ENCODE peak calls at places on chromosomes 5 and 9, in nine cellular contexts. One of them, this sample, is unnamed. For H3K4me1, the result is how much of the 10 kb centered on the place peaks cover.

GRCh38 chr9:127170652-127171051 is 48.2 kb upstream of the ANGPTL2 start:
- DNase-seq in A549: no peak
- DNase-seq in adrenal gland: peak
- DNase-seq in mammary epithelial cell: no peak
- DNase-seq in ovary: peak
- DNase-seq in tibial artery: no peak
- DNase-seq in heart left ventricle: no peak
- DNase-seq in IMR-90: no peak
- DNase-seq in left ventricle myocardium inferior: no peak
- DNase-seq in this sample: no peak

GRCh38 chr5:16889203-16889971 is 46.7 kb downstream of the MYO10 start:
- DNase-seq in mammary epithelial cell: no peak
- DNase-seq in ovary: no peak
- DNase-seq in tibial artery: no peak
- DNase-seq in heart left ventricle: no peak
- DNase-seq in A549: no peak
- DNase-seq in adrenal gland: no peak
- DNase-seq in IMR-90: peak
- DNase-seq in left ventricle myocardium inferior: no peak
- DNase-seq in this sample: no peak

GRCh38 chr5:77679791-77680190 is 41.3 kb upstream of the OTP start:
- DNase-seq in heart left ventricle: no peak
- DNase-seq in adrenal gland: no peak
- DNase-seq in IMR-90: peak
- DNase-seq in tibial artery: no peak
- DNase-seq in A549: no peak
- DNase-seq in ovary: no peak
- DNase-seq in mammary epithelial cell: peak
- DNase-seq in left ventricle myocardium inferior: no peak
- DNase-seq in this sample: no peak

GRCh38 chr9:103804077-103804735 is 289.9 kb upstream of the SMC2 start:
- DNase-seq in IMR-90: no peak
- DNase-seq in tibial artery: no peak
- DNase-seq in adrenal gland: no peak
- DNase-seq in heart left ventricle: no peak
- DNase-seq in mammary epithelial cell: peak
- DNase-seq in left ventricle myocardium inferior: no peak
- DNase-seq in ovary: no peak
- DNase-seq in A549: peak
- DNase-seq in this sample: no peak

GRCh38 chr9:130689937-130690700 is 3.5 kb upstream of the EXOSC2 start:
- DNase-seq in left ventricle myocardium inferior: no peak
- DNase-seq in mammary epithelial cell: peak
- DNase-seq in tibial artery: peak
- DNase-seq in ovary: peak
- DNase-seq in heart left ventricle: peak
- DNase-seq in adrenal gland: peak
- DNase-seq in A549: peak
- DNase-seq in IMR-90: peak
- DNase-seq in this sample: peak

GRCh38 chr5:176364765-176365662 is at the start of gene ARL10:
- DNase-seq in left ventricle myocardium inferior: peak
- DNase-seq in IMR-90: peak
- DNase-seq in adrenal gland: no peak
- DNase-seq in ovary: peak
- DNase-seq in heart left ventricle: peak
- DNase-seq in mammary epithelial cell: no peak
- DNase-seq in A549: no peak
- DNase-seq in tibial artery: peak
- DNase-seq in this sample: no peak

GRCh38 chr5:175059687-175060194 is 335.4 kb downstream of the MSX2 start:
- DNase-seq in adrenal gland: peak
- DNase-seq in IMR-90: peak
- DNase-seq in mammary epithelial cell: no peak
- DNase-seq in tibial artery: peak
- DNase-seq in heart left ventricle: peak
- DNase-seq in ovary: no peak
- DNase-seq in A549: peak
- DNase-seq in left ventricle myocardium inferior: peak
- DNase-seq in this sample: peak

GRCh38 chr5:73482383-73483193 is 15.7 kb upstream of the BTF3 start:
- DNase-seq in mammary epithelial cell: no peak
- DNase-seq in A549: no peak
- DNase-seq in adrenal gland: no peak
- DNase-seq in left ventricle myocardium inferior: no peak
- DNase-seq in tibial artery: no peak
- DNase-seq in IMR-90: peak
- DNase-seq in ovary: no peak
- DNase-seq in heart left ventricle: no peak
- DNase-seq in this sample: no peak

GRCh38 chr5:107607196-107607595 is 63.5 kb downstream of the EFNA5 start:
- DNase-seq in heart left ventricle: no peak
- DNase-seq in left ventricle myocardium inferior: no peak
- DNase-seq in IMR-90: no peak
- DNase-seq in tibial artery: no peak
- DNase-seq in adrenal gland: no peak
- DNase-seq in ovary: no peak
- DNase-seq in A549: no peak
- DNase-seq in mammary epithelial cell: no peak
- DNase-seq in this sample: no peak

DNA sequence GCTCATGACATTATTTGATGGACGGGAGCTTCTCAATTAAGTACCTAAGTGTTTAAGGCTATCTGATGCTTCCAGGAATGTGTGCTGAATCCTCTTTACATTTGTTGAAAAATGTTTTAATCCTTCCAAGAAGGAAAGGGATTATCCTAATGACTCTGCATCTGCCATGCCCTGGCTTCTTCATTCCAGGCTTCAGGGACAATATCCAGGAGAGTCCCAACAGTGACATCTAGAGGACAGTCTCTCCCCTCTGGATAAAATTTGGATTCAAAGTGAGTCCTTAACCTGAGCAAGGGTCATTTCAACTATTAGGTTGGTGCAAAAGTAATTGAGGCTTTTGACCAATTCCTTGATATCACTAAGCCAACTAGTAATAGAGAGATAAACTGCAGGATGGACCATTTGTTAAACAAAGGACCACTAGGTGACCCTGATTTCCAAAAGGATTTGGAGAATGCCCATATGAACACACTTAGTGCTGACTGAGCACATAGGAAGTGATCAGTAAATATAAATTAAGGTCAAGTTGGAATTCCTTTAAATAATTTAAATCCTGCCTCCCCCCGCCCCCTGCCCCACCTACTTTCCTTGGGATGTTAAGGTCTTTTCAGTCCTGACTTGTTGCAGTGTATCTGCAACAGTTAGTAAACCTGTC is 19.1 kb downstream of the TNFSF8 start:
- DNase-seq in adrenal gland: peak
- DNase-seq in heart left ventricle: no peak
- DNase-seq in mammary epithelial cell: peak
- DNase-seq in tibial artery: no peak
- DNase-seq in A549: peak
- DNase-seq in ovary: no peak
- DNase-seq in IMR-90: peak
- DNase-seq in left ventricle myocardium inferior: no peak
- DNase-seq in this sample: no peak
- H3K4me1 ChIP-seq in adrenal gland: under half
- H3K4me1 ChIP-seq in heart left ventricle: under half
- H3K4me1 ChIP-seq in mammary epithelial cell: under half
- H3K4me1 ChIP-seq in tibial artery: under half
- H3K4me1 ChIP-seq in A549: under half
- H3K4me1 ChIP-seq in ovary: under half
- H3K4me1 ChIP-seq in IMR-90: under half
- H3K4me1 ChIP-seq in left ventricle myocardium inferior: under half
- H3K4me1 ChIP-seq in this sample: under half

GRCh38 chr9:122342323-122343050 is 28.3 kb upstream of the PTGS1 start:
- DNase-seq in heart left ventricle: no peak
- DNase-seq in IMR-90: no peak
- DNase-seq in left ventricle myocardium inferior: no peak
- DNase-seq in adrenal gland: no peak
- DNase-seq in A549: no peak
- DNase-seq in tibial artery: no peak
- DNase-seq in ovary: no peak
- DNase-seq in mammary epithelial cell: no peak
- DNase-seq in this sample: no peak
- TF ChIP-seq CTCF in heart left ventricle: no peak
- TF ChIP-seq CTCF in IMR-90: no peak
- TF ChIP-seq CTCF in left ventricle myocardium inferior: no peak
- TF ChIP-seq CTCF in adrenal gland: no peak
- TF ChIP-seq CTCF in A549: no peak
- TF ChIP-seq CTCF in tibial artery: no peak
- TF ChIP-seq CTCF in ovary: no peak
- TF ChIP-seq CTCF in mammary epithelial cell: no peak
- TF ChIP-seq CTCF in this sample: no peak

GRCh38 chr9:129149442-129149841 is 28.6 kb downstream of the IER5L start:
- DNase-seq in adrenal gland: no peak
- DNase-seq in ovary: no peak
- DNase-seq in mammary epithelial cell: no peak
- DNase-seq in left ventricle myocardium inferior: no peak
- DNase-seq in tibial artery: no peak
- DNase-seq in IMR-90: no peak
- DNase-seq in A549: no peak
- DNase-seq in heart left ventricle: no peak
- DNase-seq in this sample: no peak

GRCh38 chr9:129146441-129146933 is 31.6 kb downstream of the IER5L start:
- DNase-seq in ovary: peak
- DNase-seq in left ventricle myocardium inferior: no peak
- DNase-seq in IMR-90: no peak
- DNase-seq in tibial artery: peak
- DNase-seq in adrenal gland: no peak
- DNase-seq in mammary epithelial cell: no peak
- DNase-seq in heart left ventricle: peak
- DNase-seq in A549: no peak
- DNase-seq in this sample: no peak

GRCh38 chr9:129150122-129150521 is 27.9 kb downstream of the IER5L start:
- DNase-seq in mammary epithelial cell: no peak
- DNase-seq in A549: no peak
- DNase-seq in heart left ventricle: no peak
- DNase-seq in tibial artery: no peak
- DNase-seq in ovary: no peak
- DNase-seq in adrenal gland: no peak
- DNase-seq in left ventricle myocardium inferior: no peak
- DNase-seq in IMR-90: no peak
- DNase-seq in this sample: no peak

GRCh38 chr9:129150672-129151211 is 27.3 kb downstream of the IER5L start:
- DNase-seq in mammary epithelial cell: no peak
- DNase-seq in ovary: no peak
- DNase-seq in left ventricle myocardium inferior: no peak
- DNase-seq in tibial artery: no peak
- DNase-seq in heart left ventricle: no peak
- DNase-seq in A549: no peak
- DNase-seq in IMR-90: no peak
- DNase-seq in adrenal gland: no peak
- DNase-seq in this sample: no peak

DNA sequence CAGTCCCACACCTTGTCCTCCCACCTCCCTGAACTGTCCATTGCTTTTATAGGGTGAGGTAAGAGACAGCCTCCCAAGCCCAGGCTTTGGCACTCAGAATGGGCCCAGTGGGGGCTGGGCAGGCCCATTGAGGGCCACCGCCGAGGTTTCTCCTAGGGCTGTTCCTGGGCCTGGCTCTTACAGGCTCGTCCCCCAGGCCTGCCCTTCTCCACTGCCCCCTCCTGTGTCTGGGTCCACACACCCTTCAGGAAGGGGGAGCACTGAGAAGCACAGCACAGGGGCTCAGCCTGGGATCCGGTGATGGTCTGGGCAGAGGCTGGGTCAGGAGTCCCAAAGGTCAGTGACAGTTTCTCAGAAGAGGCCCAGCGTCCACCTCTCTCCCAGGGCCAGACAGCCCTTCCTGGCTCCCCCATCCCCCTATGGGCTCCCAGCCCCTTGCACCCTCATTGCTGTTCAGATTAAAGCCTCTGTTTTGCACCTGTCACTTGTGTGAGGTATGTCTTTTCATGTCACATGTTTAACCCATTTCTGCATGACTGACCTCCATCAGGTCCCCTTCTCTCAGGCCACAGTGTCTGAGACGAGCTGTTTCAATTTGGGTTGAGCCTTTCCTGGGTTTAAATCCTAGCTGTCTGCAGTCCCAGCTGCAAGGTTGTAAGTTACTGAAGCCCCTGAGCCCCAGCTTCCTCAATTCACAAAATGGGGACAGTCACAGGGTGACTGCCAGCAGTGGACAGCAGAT is 29.4 kb downstream of the IER5L start:
- DNase-seq in heart left ventricle: no peak
- DNase-seq in ovary: no peak
- DNase-seq in tibial artery: no peak
- DNase-seq in left ventricle myocardium inferior: no peak
- DNase-seq in adrenal gland: no peak
- DNase-seq in A549: no peak
- DNase-seq in IMR-90: no peak
- DNase-seq in mammary epithelial cell: no peak
- DNase-seq in this sample: no peak
- H3K4me1 ChIP-seq in heart left ventricle: under half
- H3K4me1 ChIP-seq in ovary: under half
- H3K4me1 ChIP-seq in tibial artery: under half
- H3K4me1 ChIP-seq in left ventricle myocardium inferior: half or more
- H3K4me1 ChIP-seq in adrenal gland: under half
- H3K4me1 ChIP-seq in A549: under half
- H3K4me1 ChIP-seq in IMR-90: under half
- H3K4me1 ChIP-seq in mammary epithelial cell: under half
- H3K4me1 ChIP-seq in this sample: under half

DNA sequence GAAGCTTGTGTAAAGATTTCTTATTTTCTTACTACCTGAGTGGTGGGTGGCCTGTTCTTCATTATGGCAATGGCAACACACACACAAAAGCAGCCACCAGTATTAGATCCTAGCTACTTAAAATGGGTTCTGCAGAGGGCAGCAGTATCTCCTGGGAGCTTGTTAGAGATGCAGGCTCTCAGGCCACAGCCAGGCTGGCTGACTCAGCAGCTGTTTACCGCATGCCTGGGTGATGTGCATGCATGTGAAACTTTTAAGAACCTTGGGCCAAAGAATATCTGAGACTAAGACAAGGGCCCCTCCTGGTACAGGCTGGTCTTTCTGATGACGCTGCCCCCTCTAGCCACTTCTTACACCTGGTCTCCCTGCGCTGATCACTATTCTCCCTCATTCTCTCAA is 399.0 kb downstream of the MED10 start:
- DNase-seq in left ventricle myocardium inferior: no peak
- DNase-seq in adrenal gland: peak
- DNase-seq in ovary: no peak
- DNase-seq in heart left ventricle: no peak
- DNase-seq in mammary epithelial cell: no peak
- DNase-seq in A549: no peak
- DNase-seq in tibial artery: no peak
- DNase-seq in IMR-90: no peak
- DNase-seq in this sample: no peak
- TF ChIP-seq CTCF in left ventricle myocardium inferior: no peak
- TF ChIP-seq CTCF in adrenal gland: no peak
- TF ChIP-seq CTCF in ovary: no peak
- TF ChIP-seq CTCF in heart left ventricle: no peak
- TF ChIP-seq CTCF in mammary epithelial cell: no peak
- TF ChIP-seq CTCF in A549: no peak
- TF ChIP-seq CTCF in tibial artery: no peak
- TF ChIP-seq CTCF in IMR-90: no peak
- TF ChIP-seq CTCF in this sample: no peak

This sample was measured in thoracic aorta.